ENCODE peak calls at places on chromosomes 11 and 22, in ten cellular contexts. J, C, X, R, W, T, P, U, A and E are unnamed samples.

GRCh38 chr11:47187723-47188122 is 1.5 kb upstream of the PACSIN3 start:
- DNase-seq in W (no peak), R (no peak), J (no peak), C (no peak), U (no peak), A (no peak), T (no peak), P (no peak), X (no peak), E (no peak)

GRCh38 chr22:36860821-36861659 is at the start of gene NCF4:
- DNase-seq in C (peak), U (no peak), X (no peak), R (no peak), T (peak), J (no peak), A (no peak), W (peak), P (peak), E (no peak)

GRCh38 chr22:33401291-33401690 is 343.1 kb upstream of the SYN3 start:
- DNase-seq in C (no peak), U (no peak), W (no peak), X (no peak), A (peak), T (no peak), J (no peak), P (no peak), R (no peak), E (no peak)

GRCh38 chr11:61626580-61627380 is 45.9 kb upstream of the SYT7 start:
- DNase-seq in X (no peak), J (no peak), R (no peak), T (no peak), U (no peak), P (no peak), A (no peak), W (peak), C (no peak), E (no peak)

GRCh38 chr11:96736591-96736990 is 346.8 kb downstream of the JRKL start:
- DNase-seq in T (no peak), C (no peak), P (no peak), U (no peak), A (no peak), R (no peak), X (no peak), W (no peak), J (no peak), E (no peak)

GRCh38 chr11:73431431-73431830 is 55.2 kb downstream of the RELT start:
- DNase-seq in W (no peak), P (no peak), U (no peak), T (no peak), C (no peak), R (no peak), J (no peak), X (no peak), A (no peak), E (no peak)

GRCh38 chr11:35992551-35992950 is 48.7 kb downstream of the LDLRAD3 start:
- DNase-seq in R (no peak), T (peak), A (no peak), W (no peak), J (no peak), X (no peak), P (no peak), C (no peak), U (no peak), E (no peak)

GRCh38 chr22:27206747-27207133 is 549.4 kb downstream of the MIAT start:
- DNase-seq in A (no peak), J (no peak), T (no peak), P (no peak), X (no peak), U (no peak), R (no peak), C (no peak), W (no peak), E (no peak)

GRCh38 chr11:128471138-128471661 is 116.2 kb downstream of the ETS1 start:
- DNase-seq in C (peak), T (no peak), P (peak), X (no peak), U (peak), J (no peak), R (no peak), W (no peak), A (no peak), E (no peak)

GRCh38 chr11:117928818-117929567 is at the start of gene TMPRSS13:
- DNase-seq in T (no peak), J (no peak), A (no peak), W (peak), P (no peak), U (no peak), R (no peak), X (no peak), C (no peak), E (no peak)

GRCh38 chr22:32335471-32335870 is 22.2 kb upstream of the RFPL3 start:
- DNase-seq in X (no peak), T (no peak), P (no peak), A (no peak), C (no peak), W (no peak), J (no peak), R (no peak), U (no peak), E (no peak)